ENCODE peak calls at places on chromosomes 2 and 18, in five cellular contexts. Q is body of pancreas, V is ovary, P is spleen, U is lower leg skin. Z is an unnamed sample.

GRCh38 chr18:59423251-59423650 is 64.2 kb upstream of the LMAN1 start:
- DNase-seq in V (no peak), U (no peak), P (no peak), Q (no peak), Z (no peak)

GRCh38 chr2:237686659-237687136 is 59.3 kb downstream of the LRRFIP1 start:
- DNase-seq in Q (no peak), V (no peak), U (peak), P (peak), Z (peak)

GRCh38 chr2:206423147-206423546 is 20.2 kb upstream of the ADAM23 start:
- DNase-seq in V (no peak), Q (no peak), P (no peak), U (no peak), Z (no peak)

GRCh38 chr2:152098033-152098797 is 629 bp downstream of the CACNB4 start:
- DNase-seq in Q (peak), V (peak), P (peak), U (peak), Z (peak)

GRCh38 chr2:54669677-54670484 is 53.6 kb upstream of the EML6 start:
- DNase-seq in P (no peak), Q (peak), V (no peak), U (no peak), Z (peak)

GRCh38 chr2:135230150-135230549 is 178.1 kb downstream of the RAB3GAP1 start:
- DNase-seq in V (no peak), Q (no peak), P (no peak), U (no peak), Z (no peak)

GRCh38 chr2:241720560-241720959 is 13.9 kb upstream of the D2HGDH start:
- DNase-seq in P (no peak), U (no peak), Q (no peak), V (no peak), Z (no peak)

GRCh38 chr2:9336534-9337354 is 86.6 kb downstream of the ITGB1BP1 start:
- DNase-seq in Q (peak), V (no peak), P (no peak), U (no peak), Z (no peak)

GRCh38 chr2:158766524-158766923 is 28.6 kb upstream of the DAPL1 start:
- DNase-seq in Q (no peak), U (no peak), P (no peak), V (no peak), Z (no peak)

GRCh38 chr2:241671457-241672240 is 15.0 kb downstream of the DTYMK start:
- DNase-seq in Q (no peak), U (no peak), V (no peak), P (no peak), Z (no peak)

GRCh38 chr2:118012778-118013177 is 1.1 kb downstream of the CCDC93 start:
- DNase-seq in P (no peak), U (no peak), V (no peak), Q (no peak), Z (peak)

GRCh38 chr2:241649414-241649813 is 11.9 kb downstream of the ATG4B start:
- DNase-seq in P (no peak), V (no peak), Q (no peak), U (no peak), Z (no peak)

GRCh38 chr2:241844831-241845578 is 13.7 kb downstream of the PDCD1 start:
- DNase-seq in U (peak), V (peak), P (peak), Q (no peak), Z (peak)

GRCh38 chr18:77068321-77068841 is 64.2 kb downstream of the MBP start:
- DNase-seq in U (peak), V (no peak), Q (no peak), P (peak), Z (peak)

GRCh38 chr2:240590681-240591111 is 4.2 kb downstream of the CAPN10 start:
- DNase-seq in P (peak), V (peak), U (no peak), Q (no peak), Z (no peak)

GRCh38 chr18:10304853-10305252 is 149.6 kb upstream of the APCDD1 start:
- DNase-seq in Q (peak), P (no peak), V (no peak), U (peak), Z (peak)

GRCh38 chr18:59910967-59911366 is 11.2 kb downstream of the PMAIP1 start:
- DNase-seq in P (no peak), V (no peak), U (no peak), Q (no peak), Z (peak)

GRCh38 chr18:54931152-54931551 is 28.1 kb downstream of the CCDC68 start:
- DNase-seq in V (no peak), Q (no peak), P (no peak), U (no peak), Z (no peak)

GRCh38 chr2:67694464-67694863 is 297.3 kb downstream of the ETAA1 start:
- DNase-seq in P (no peak), U (no peak), Q (peak), V (no peak), Z (no peak)

GRCh38 chr2:57869763-57870344 is 176.8 kb upstream of the VRK2 start:
- DNase-seq in U (no peak), P (no peak), Q (no peak), V (no peak), Z (no peak)

GRCh38 chr2:219205981-219206441 is 571 bp upstream of the ZFAND2B start:
- DNase-seq in U (peak), V (no peak), Q (no peak), P (no peak), Z (no peak)

GRCh38 chr2:169619946-169620345 is 35.8 kb downstream of the PPIG start:
- DNase-seq in Q (no peak), P (no peak), U (no peak), V (no peak), Z (no peak)

GRCh38 chr2:105458076-105458475 is 59.2 kb upstream of the FHL2 start:
- DNase-seq in U (no peak), Q (no peak), P (no peak), V (no peak), Z (no peak)

GRCh38 chr2:39265315-39265714 is 21.5 kb upstream of the CDKL4 start:
- DNase-seq in V (no peak), U (no peak), P (no peak), Q (no peak), Z (no peak)

GRCh38 chr2:117101613-117102012 is 712.9 kb upstream of the DDX18 start:
- DNase-seq in U (no peak), Q (no peak), V (no peak), P (no peak), Z (no peak)

GRCh38 chr18:39571511-39571910 is 2005.9 kb upstream of the CELF4 start:
- DNase-seq in U (no peak), Q (no peak), V (no peak), P (no peak), Z (peak)

GRCh38 chr2:145108385-145108784 is 588.5 kb upstream of the ZEB2 start:
- DNase-seq in U (no peak), P (no peak), Q (no peak), V (no peak), Z (no peak)

GRCh38 chr18:31103423-31103822 is 1.2 kb upstream of the DSC2 start:
- DNase-seq in U (no peak), Q (no peak), V (no peak), P (no peak), Z (no peak)

GRCh38 chr18:78891185-78891762 is 88.3 kb upstream of the SALL3 start:
- DNase-seq in U (peak), Q (no peak), V (no peak), P (peak), Z (no peak)

GRCh38 chr2:170503563-170503962 is 211.6 kb upstream of the SP5 start:
- DNase-seq in Q (no peak), P (no peak), U (no peak), V (no peak), Z (no peak)

GRCh38 chr2:8761529-8762164 is 75.8 kb downstream of the KIDINS220 start:
- DNase-seq in P (no peak), V (no peak), Q (no peak), U (no peak), Z (peak)

GRCh38 chr2:207432471-207432870 is 97.3 kb upstream of the CREB1 start:
- DNase-seq in U (no peak), V (no peak), Q (no peak), P (no peak), Z (no peak)

GRCh38 chr2:167510071-167510759 is 621.9 kb downstream of the XIRP2 start:
- DNase-seq in V (no peak), P (no peak), U (no peak), Q (no peak), Z (no peak)

GRCh38 chr18:28041366-28041765 is 135.6 kb downstream of the CDH2 start:
- DNase-seq in V (no peak), Q (no peak), U (no peak), P (no peak), Z (no peak)

GRCh38 chr2:16326736-16327300 is 338.8 kb downstream of the CYRIA start:
- DNase-seq in Q (no peak), U (no peak), V (no peak), P (no peak), Z (peak)

GRCh38 chr2:183038341-183039300 is at the start of gene NCKAP1:
- DNase-seq in Q (peak), V (peak), U (peak), P (peak), Z (no peak)

GRCh38 chr18:48893559-48894265 is 57.1 kb downstream of the SMAD7 start:
- DNase-seq in P (peak), V (no peak), Q (no peak), U (peak), Z (no peak)

GRCh38 chr2:108492364-108492763 is 41.9 kb upstream of the LIMS1 start:
- DNase-seq in V (no peak), U (no peak), P (no peak), Q (no peak), Z (no peak)

GRCh38 chr2:36516136-36516870 is 81.7 kb downstream of the FEZ2 start:
- DNase-seq in V (no peak), Q (no peak), P (no peak), U (no peak), Z (no peak)

DNA sequence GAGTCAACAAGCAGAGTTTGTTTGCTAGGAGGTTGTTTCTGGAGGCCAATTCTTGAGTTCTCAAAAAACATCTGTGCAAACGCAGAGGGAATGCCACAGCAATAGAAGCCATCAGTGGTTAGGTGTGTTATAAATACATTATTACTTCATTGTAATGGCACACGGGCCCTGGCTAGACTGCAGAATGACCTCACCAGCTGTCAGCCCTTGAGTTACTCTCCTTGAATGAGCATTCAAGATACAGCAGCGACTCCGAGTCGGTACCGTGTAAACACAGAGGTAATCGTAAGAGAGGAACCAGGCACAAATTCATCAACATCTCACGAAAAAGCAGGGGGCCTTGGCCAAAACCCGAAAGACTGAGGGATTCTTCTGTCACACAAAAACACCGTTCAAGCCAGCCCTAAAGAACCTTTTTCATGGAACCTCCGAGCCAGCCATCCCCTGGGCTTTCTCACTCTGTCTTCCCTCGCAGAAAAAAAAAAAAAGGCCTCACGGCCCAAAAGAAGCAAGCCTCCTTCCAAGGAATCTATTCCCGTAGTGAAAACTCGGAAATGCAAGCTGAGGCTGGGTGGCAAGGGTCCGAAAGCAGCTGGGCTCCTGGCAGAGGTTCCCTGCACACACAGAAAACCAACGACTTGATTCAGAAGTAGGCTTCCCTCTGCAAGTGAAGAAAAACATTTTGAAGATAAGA is 133.7 kb upstream of the MEIS1 start:
- DNase-seq in V (no peak), Q (no peak), P (no peak), U (no peak), Z (no peak)
- TF ChIP-seq POLR2A in V (no peak), Q (no peak), P (no peak), U (no peak), Z (no peak)

DNA sequence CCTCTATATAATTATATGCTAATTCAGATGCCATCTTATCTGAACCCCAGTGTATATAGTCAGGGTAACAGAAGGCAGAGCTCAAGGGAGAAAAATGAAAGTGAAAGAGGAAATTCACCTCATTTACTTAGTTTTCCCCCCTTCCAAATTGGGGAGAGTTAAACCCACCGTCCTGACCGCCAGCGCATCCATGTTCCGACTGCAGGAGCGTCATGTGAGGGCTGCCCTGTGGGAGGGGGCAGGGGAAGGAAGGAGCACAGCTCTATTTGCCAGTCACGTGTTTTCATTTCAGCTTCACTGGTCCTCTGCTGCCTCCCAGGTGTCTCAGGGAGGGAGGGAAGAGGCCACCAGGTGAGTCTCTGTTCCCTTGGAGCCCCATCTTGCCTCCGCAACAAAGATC is 13.2 kb downstream of the CNNM4 start:
- DNase-seq in U (no peak), Q (no peak), V (no peak), P (peak), Z (no peak)
- H3K4me3 ChIP-seq in U (no peak), Q (no peak), V (no peak), P (peak), Z (no peak)

GRCh38 chr2:70558195-70558808 is 4.7 kb upstream of the TGFA start:
- DNase-seq in Q (no peak), U (no peak), V (no peak), P (no peak), Z (no peak)
- TF ChIP-seq CTCF in Q (no peak), U (no peak), V (no peak), P (no peak), Z (no peak)

GRCh38 chr18:29076645-29077044 is 899.7 kb upstream of the CDH2 start:
- DNase-seq in P (no peak), Q (no peak), U (no peak), V (no peak), Z (no peak)
- TF ChIP-seq POLR2A in P (no peak), Q (no peak), U (no peak), V (no peak), Z (no peak)

GRCh38 chr2:5690718-5691658 is 1.2 kb upstream of the SOX11 start:
- DNase-seq in P (no peak), V (no peak), Q (no peak), U (no peak), Z (no peak)

GRCh38 chr2:5694016-5694690 is 2.0 kb downstream of the SOX11 start:
- DNase-seq in P (no peak), U (no peak), Q (no peak), V (no peak), Z (no peak)

GRCh38 chr2:5693288-5694015 is 1.3 kb downstream of the SOX11 start:
- DNase-seq in V (no peak), P (peak), Q (no peak), U (no peak), Z (no peak)

GRCh38 chr2:5691659-5692529 is at the start of gene SOX11:
- DNase-seq in V (no peak), U (no peak), P (peak), Q (no peak), Z (no peak)

DNA sequence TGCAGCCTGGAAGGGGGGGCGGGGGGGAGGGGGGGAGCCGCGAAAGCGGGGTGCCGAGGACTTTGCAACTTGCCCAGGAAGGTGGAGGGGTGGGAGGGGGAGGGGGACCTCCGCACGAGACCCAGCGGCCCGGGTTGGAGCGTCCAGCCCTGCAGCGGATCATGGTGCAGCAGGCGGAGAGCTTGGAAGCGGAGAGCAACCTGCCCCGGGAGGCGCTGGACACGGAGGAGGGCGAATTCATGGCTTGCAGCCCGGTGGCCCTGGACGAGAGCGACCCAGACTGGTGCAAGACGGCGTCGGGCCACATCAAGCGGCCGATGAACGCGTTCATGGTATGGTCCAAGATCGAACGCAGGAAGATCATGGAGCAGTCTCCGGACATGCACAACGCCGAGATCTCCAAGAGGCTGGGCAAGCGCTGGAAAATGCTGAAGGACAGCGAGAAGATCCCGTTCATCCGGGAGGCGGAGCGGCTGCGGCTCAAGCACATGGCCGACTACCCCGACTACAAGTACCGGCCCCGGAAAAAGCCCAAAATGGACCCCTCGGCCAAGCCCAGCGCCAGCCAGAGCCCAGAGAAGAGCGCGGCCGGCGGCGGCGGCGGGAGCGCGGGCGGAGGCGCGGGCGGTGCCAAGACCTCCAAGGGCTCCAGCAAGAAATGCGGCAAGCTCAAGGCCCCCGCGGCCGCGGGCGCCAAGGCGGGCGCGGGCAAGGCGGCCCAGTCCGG is 540 bp downstream of the SOX11 start:
- DNase-seq in Q (no peak), V (no peak), P (peak), U (no peak), Z (no peak)
- H3K4me3 ChIP-seq in Q (no peak), V (no peak), P (peak), U (no peak), Z (no peak)

Z was measured in NB4.